ENCODE peak calls at places on chromosomes 13 and 19, in five cellular contexts. One of them, this sample, is unnamed.

GRCh38 chr13:20607015-20607414 is 40.1 kb downstream of the IFT88 start:
- DNase-seq in left lung: no peak
- DNase-seq in spleen: peak; percentile 76
- DNase-seq in PC-3: no peak
- DNase-seq in tibial nerve: no peak
- DNase-seq in this sample: no peak

GRCh38 chr19:35109395-35110112 is 6.1 kb upstream of the FXYD3 start:
- DNase-seq in PC-3: no peak
- DNase-seq in tibial nerve: no peak
- DNase-seq in left lung: no peak
- DNase-seq in spleen: no peak
- DNase-seq in this sample: no peak

GRCh38 chr19:40163541-40164129 is 27.6 kb upstream of the MAP3K10 start:
- DNase-seq in tibial nerve: no peak
- DNase-seq in spleen: no peak
- DNase-seq in left lung: no peak
- DNase-seq in PC-3: no peak
- DNase-seq in this sample: no peak

GRCh38 chr19:33720691-33721682 is 75.7 kb upstream of the KCTD15 start:
- DNase-seq in tibial nerve: no peak
- DNase-seq in PC-3: no peak
- DNase-seq in spleen: peak; percentile 42
- DNase-seq in left lung: no peak
- DNase-seq in this sample: no peak

GRCh38 chr13:29522044-29522685 is 73.3 kb downstream of the SLC7A1 start:
- DNase-seq in spleen: peak; percentile 20
- DNase-seq in left lung: no peak
- DNase-seq in PC-3: no peak
- DNase-seq in tibial nerve: peak; percentile 79
- DNase-seq in this sample: no peak

GRCh38 chr19:16801599-16801998 is 27.6 kb upstream of the SIN3B start:
- DNase-seq in left lung: no peak
- DNase-seq in spleen: no peak
- DNase-seq in tibial nerve: no peak
- DNase-seq in PC-3: peak; percentile 61
- DNase-seq in this sample: no peak

GRCh38 chr13:48500652-48501197 is 32.2 kb downstream of the RCBTB2 start:
- DNase-seq in tibial nerve: no peak
- DNase-seq in left lung: no peak
- DNase-seq in spleen: no peak
- DNase-seq in PC-3: peak; percentile 68
- DNase-seq in this sample: peak; percentile 81

GRCh38 chr19:36097036-36097435 is 13.9 kb upstream of the OVOL3 start:
- DNase-seq in PC-3: no peak
- DNase-seq in left lung: no peak
- DNase-seq in spleen: no peak
- DNase-seq in tibial nerve: no peak
- DNase-seq in this sample: no peak

GRCh38 chr19:3304871-3305423 is 61.4 kb upstream of the NFIC start:
- DNase-seq in left lung: no peak
- DNase-seq in tibial nerve: peak; percentile 63
- DNase-seq in spleen: peak; percentile 86
- DNase-seq in PC-3: peak; percentile 77
- DNase-seq in this sample: peak; percentile 32

GRCh38 chr19:46660601-46661019 is 372 bp downstream of the DACT3 start:
- DNase-seq in spleen: no peak
- DNase-seq in left lung: no peak
- DNase-seq in tibial nerve: no peak
- DNase-seq in PC-3: no peak
- DNase-seq in this sample: no peak

GRCh38 chr19:55226788-55227187 is 1.8 kb downstream of the TMEM86B start:
- DNase-seq in left lung: no peak
- DNase-seq in PC-3: no peak
- DNase-seq in spleen: no peak
- DNase-seq in tibial nerve: no peak
- DNase-seq in this sample: no peak

GRCh38 chr19:12777217-12778019 is 2.1 kb upstream of the HOOK2 start:
- DNase-seq in spleen: peak; percentile 96
- DNase-seq in left lung: peak; percentile 97
- DNase-seq in PC-3: peak; percentile 89
- DNase-seq in tibial nerve: peak; percentile 78
- DNase-seq in this sample: no peak

GRCh38 chr19:12778020-12778904 is 2.9 kb upstream of the HOOK2 start:
- DNase-seq in PC-3: peak; percentile 58
- DNase-seq in tibial nerve: peak; percentile 63
- DNase-seq in left lung: peak; percentile 91
- DNase-seq in spleen: peak; percentile 92
- DNase-seq in this sample: no peak

GRCh38 chr19:12779162-12779993 is 4.0 kb upstream of the HOOK2 start:
- DNase-seq in tibial nerve: no peak
- DNase-seq in PC-3: peak; percentile 27
- DNase-seq in left lung: no peak
- DNase-seq in spleen: peak; percentile 83
- DNase-seq in this sample: no peak

GRCh38 chr19:12782174-12782423 is 6.7 kb upstream of the HOOK2 start:
- DNase-seq in left lung: no peak
- DNase-seq in PC-3: no peak
- DNase-seq in tibial nerve: peak; percentile 72
- DNase-seq in spleen: no peak
- DNase-seq in this sample: no peak

GRCh38 chr19:12778905-12779161 is 3.5 kb upstream of the HOOK2 start:
- DNase-seq in spleen: no peak
- DNase-seq in PC-3: no peak
- DNase-seq in tibial nerve: no peak
- DNase-seq in left lung: no peak
- DNase-seq in this sample: no peak
- H3K4me3 ChIP-seq in spleen: peak overlapping the region; percentile 31
- H3K4me3 ChIP-seq in PC-3: peak overlapping the region; percentile 68
- H3K4me3 ChIP-seq in tibial nerve: no peak overlapping the region
- H3K4me3 ChIP-seq in left lung: peak overlapping the region; percentile 59
- H3K4me3 ChIP-seq in this sample: peak overlapping the region; percentile 68

DNA sequence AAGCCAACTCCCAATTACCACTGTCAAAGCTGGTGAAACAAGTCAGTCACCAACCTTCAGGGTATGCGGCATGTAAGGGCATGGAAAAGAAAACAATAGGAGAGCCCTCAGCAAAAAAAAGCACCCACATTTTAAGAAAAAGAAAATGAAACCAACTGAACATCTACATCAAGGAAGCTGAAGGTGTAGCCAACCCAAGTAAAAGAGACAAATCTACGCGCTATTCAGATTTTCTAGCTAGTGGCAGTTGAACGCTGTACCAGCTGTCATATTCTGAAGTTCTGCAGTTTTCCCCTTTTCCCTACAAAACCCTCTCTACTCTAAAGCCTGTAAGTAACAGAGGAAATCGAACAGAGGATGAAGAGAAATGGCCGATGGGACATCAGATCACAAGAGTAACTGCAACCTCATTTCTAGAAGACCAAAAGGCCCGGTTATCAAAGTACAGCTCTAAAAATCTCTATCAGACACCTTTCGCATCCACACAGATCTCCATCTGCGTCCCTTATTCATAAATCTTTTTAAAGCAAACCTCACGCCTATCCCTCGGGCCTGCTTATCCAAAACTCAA is 1.4 kb downstream of the MYCBP2 start:
- DNase-seq in left lung: no peak
- DNase-seq in tibial nerve: no peak
- DNase-seq in spleen: no peak
- DNase-seq in PC-3: peak; percentile 13
- DNase-seq in this sample: no peak
- H3K9me3 ChIP-seq in left lung: no peaks in the 10 kb centered on the region
- H3K9me3 ChIP-seq in tibial nerve: no peaks in the 10 kb centered on the region
- H3K9me3 ChIP-seq in spleen: no peaks in the 10 kb centered on the region
- H3K9me3 ChIP-seq in PC-3: no peaks in the 10 kb centered on the region
- H3K9me3 ChIP-seq in this sample: no peaks in the 10 kb centered on the region

GRCh38 chr19:28560786-28561185 is 652.2 kb downstream of the UQCRFS1 start:
- DNase-seq in spleen: no peak
- DNase-seq in PC-3: no peak
- DNase-seq in tibial nerve: no peak
- DNase-seq in left lung: no peak
- DNase-seq in this sample: no peak
- TF ChIP-seq CTCF in spleen: no peak
- TF ChIP-seq CTCF in PC-3: no peak
- TF ChIP-seq CTCF in tibial nerve: no peak
- TF ChIP-seq CTCF in left lung: no peak
- TF ChIP-seq CTCF in this sample: no peak

GRCh38 chr19:28582807-28583206 is 630.1 kb downstream of the UQCRFS1 start:
- DNase-seq in tibial nerve: no peak
- DNase-seq in left lung: no peak
- DNase-seq in spleen: no peak
- DNase-seq in PC-3: no peak
- DNase-seq in this sample: no peak
- H3K4me3 ChIP-seq in tibial nerve: no peak overlapping the region
- H3K4me3 ChIP-seq in left lung: no peak overlapping the region
- H3K4me3 ChIP-seq in spleen: no peak overlapping the region
- H3K4me3 ChIP-seq in PC-3: no peak overlapping the region
- H3K4me3 ChIP-seq in this sample: no peak overlapping the region